ENCODE peak calls at places on chromosomes 1 and 21, in four cellular contexts. L, M, J and I are unnamed samples.

GRCh38 chr1:219963432-219963831 is 35.1 kb upstream of the SLC30A10 start:
- DNase-seq in M (no peak), L (no peak), J (peak), I (no peak)

GRCh38 chr1:31154000-31154631 is 85.6 kb downstream of the NKAIN1 start:
- DNase-seq in L (no peak), J (no peak), M (no peak), I (no peak)

GRCh38 chr21:28540514-28540913 is 452.2 kb downstream of the LTN1 start:
- DNase-seq in J (no peak), M (no peak), L (no peak), I (no peak)

GRCh38 chr1:204445860-204446412 is 34.3 kb upstream of the PPP1R15B start:
- DNase-seq in L (no peak), J (peak), M (peak), I (no peak)

GRCh38 chr1:236009857-236010256 is 55.0 kb downstream of the NID1 start:
- DNase-seq in L (no peak), J (no peak), M (no peak), I (no peak)

GRCh38 chr1:89948726-89949345 is 46.1 kb upstream of the ZNF326 start:
- DNase-seq in J (no peak), M (no peak), L (no peak), I (no peak)

GRCh38 chr1:177170756-177171535 is at the start of gene BRINP2:
- DNase-seq in J (no peak), L (no peak), M (no peak), I (no peak)

GRCh38 chr1:17547271-17547670 is 7.8 kb downstream of the ARHGEF10L start:
- DNase-seq in L (no peak), J (no peak), M (no peak), I (no peak)

GRCh38 chr1:101139130-101139529 is 97.7 kb upstream of the S1PR1 start:
- DNase-seq in L (no peak), M (no peak), J (no peak), I (no peak)

GRCh38 chr1:14190508-14190907 is 408.0 kb upstream of the KAZN start:
- DNase-seq in M (no peak), L (no peak), J (no peak), I (no peak)

GRCh38 chr1:8554956-8555534 is 237.1 kb downstream of the SLC45A1 start:
- DNase-seq in M (no peak), L (no peak), J (no peak), I (no peak)

GRCh38 chr1:109924316-109924715 is 13.7 kb downstream of the CSF1 start:
- DNase-seq in M (no peak), L (no peak), J (no peak), I (no peak)

GRCh38 chr1:193786996-193787546 is 600.7 kb upstream of the B3GALT2 start:
- DNase-seq in M (no peak), L (no peak), J (no peak), I (no peak)

GRCh38 chr1:31822766-31823165 is 6.9 kb upstream of the SPOCD1 start:
- DNase-seq in M (no peak), J (no peak), L (no peak), I (no peak)

GRCh38 chr1:58869638-58870297 is 85.9 kb upstream of the JUN start:
- DNase-seq in M (no peak), J (no peak), L (no peak), I (no peak)

GRCh38 chr1:181061891-181062777 is 26.4 kb upstream of the IER5 start:
- DNase-seq in M (no peak), J (no peak), L (no peak), I (no peak)

GRCh38 chr21:15250384-15250783 is 185.6 kb upstream of the NRIP1 start:
- DNase-seq in M (no peak), J (no peak), L (no peak), I (no peak)
- TF ChIP-seq TCF7L2 in M (no peak), J (no peak), L (no peak), I (no peak)

DNA sequence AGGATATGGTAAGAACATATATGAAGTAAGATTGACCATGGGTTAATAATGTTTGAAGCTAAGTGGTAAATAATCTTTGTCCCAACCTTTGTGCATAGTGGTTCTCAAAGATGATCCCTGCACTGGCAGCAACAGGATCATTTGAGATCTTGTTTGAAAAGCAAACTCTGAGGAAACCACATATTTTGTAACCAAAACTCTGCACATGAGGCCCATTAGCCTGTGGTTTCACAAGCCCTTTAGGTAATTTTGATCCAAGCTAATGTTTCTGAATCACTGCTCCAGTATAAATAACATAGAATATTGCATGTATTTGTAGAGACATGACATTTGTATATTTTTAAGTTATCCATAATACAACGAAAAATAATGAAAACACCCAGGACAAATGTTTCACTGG is 147.9 kb upstream of the RGS18 start:
- DNase-seq in J (no peak), M (no peak), L (no peak), I (no peak)
- TF ChIP-seq TCF7L2 in J (no peak), M (no peak), L (no peak), I (no peak)

DNA sequence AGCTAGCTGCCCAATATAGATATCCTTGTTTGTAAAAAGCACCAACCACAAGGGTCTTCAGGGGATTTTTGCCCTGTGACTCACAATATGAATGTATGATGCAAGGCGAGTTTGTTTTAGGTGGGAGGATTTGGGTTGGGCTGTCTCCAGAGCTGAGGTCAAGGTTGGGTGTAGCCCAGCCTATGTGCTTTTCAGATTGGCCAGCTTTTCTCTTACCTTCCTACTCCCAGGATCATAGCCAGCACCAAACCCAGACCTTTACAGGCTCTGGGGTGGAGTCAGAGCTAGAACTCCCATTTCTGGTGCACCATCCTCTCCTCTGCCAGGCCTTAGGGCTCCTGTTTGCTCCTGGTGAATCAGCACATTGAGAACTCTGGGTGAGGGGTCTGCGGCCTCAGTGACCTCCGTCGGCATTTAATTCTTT is 55.6 kb upstream of the GCLM start:
- DNase-seq in L (no peak), J (peak), M (no peak), I (no peak)
- TF ChIP-seq TCF7L2 in L (no peak), J (no peak), M (no peak), I (no peak)

GRCh38 chr1:97196825-97197516 is 475.4 kb downstream of the PTBP2 start:
- DNase-seq in M (no peak), L (no peak), J (no peak), I (no peak)
- TF ChIP-seq TCF7L2 in M (no peak), L (no peak), J (no peak), I (no peak)

DNA sequence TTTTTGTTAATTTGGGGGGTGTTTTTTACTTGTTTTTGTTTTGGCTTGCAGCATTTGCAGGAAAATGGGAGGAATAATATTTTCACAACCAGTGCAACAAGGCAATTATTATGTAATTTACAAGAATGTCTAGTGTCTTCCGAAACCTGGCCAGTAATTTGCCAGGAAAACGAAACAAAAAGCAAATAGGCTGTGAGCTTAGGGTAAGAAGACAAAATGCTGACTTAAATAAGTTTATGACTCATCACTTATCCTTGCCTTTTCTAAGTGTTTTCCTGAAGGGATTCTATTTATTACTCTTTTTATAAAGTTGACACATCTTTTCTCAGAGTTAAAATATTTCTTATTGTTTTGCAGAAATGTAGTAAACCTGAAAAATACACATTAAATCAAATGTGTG is 49.8 kb downstream of the KCNT2 start:
- DNase-seq in L (no peak), J (no peak), M (no peak), I (no peak)
- TF ChIP-seq TCF7L2 in L (no peak), J (no peak), M (no peak), I (no peak)

DNA sequence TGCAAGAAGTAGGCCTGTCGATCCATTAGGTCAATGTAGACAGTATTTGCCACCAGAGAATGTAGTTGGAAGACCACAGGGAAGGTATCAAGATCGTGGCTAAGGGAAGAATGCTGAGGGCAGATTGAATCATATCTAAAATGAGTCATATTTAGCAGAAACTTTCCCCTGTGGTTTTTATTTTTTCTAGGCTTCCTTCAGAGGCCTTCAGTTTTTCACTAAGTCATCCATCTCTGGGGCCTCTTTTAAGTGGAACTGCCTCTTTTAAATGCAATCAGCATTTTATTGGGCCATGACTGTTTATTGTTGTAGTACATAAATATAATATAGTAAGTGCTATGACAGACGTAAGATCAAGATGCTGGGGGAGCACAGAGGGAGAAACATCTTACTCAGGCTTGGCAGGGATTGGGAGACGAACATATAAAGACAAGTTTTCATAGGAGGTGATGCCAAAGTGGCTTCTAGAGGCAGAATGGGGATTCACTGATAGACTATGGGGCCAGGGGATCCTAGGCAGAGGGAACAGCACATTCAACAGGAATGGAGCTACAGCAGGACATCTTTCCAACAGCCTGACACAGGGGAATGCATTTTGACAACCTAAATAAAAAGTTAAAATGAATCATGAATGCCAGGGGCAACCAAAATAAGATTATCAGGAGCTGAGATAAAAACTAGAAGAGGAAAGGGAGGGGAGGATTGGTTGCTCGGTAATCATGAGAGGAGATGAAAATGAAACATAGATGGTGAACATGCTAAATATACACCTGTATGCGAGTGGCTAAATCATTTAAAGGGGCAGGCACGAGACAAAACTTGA is 20.1 kb downstream of the UBE2U start:
- DNase-seq in L (no peak), M (no peak), J (no peak), I (no peak)
- TF ChIP-seq TCF7L2 in L (no peak), M (no peak), J (no peak), I (no peak)